ENCODE peak calls at places on chromosomes 4 and X, in four cellular contexts. One of them, this sample, is unnamed.

GRCh38 chrX:65601530-65602281 is 65.7 kb upstream of the MSN start:
- DNase-seq in epithelial cell of esophagus: peak
- DNase-seq in K562: no peak
- DNase-seq in A549: no peak
- DNase-seq in this sample: peak

GRCh38 chr4:113368056-113368455 is 318.6 kb downstream of the ANK2 start:
- DNase-seq in epithelial cell of esophagus: peak
- DNase-seq in K562: no peak
- DNase-seq in A549: no peak
- DNase-seq in this sample: no peak

GRCh38 chrX:110600745-110601310 is 194.8 kb downstream of the CHRDL1 start:
- DNase-seq in epithelial cell of esophagus: no peak
- DNase-seq in K562: no peak
- DNase-seq in A549: no peak
- DNase-seq in this sample: no peak

GRCh38 chrX:135389717-135390116 is 32.0 kb upstream of the SMIM10L2A start:
- DNase-seq in epithelial cell of esophagus: peak
- DNase-seq in K562: no peak
- DNase-seq in A549: peak
- DNase-seq in this sample: no peak

GRCh38 chr4:30537462-30537861 is 182.7 kb upstream of the PCDH7 start:
- DNase-seq in epithelial cell of esophagus: peak
- DNase-seq in K562: no peak
- DNase-seq in A549: no peak
- DNase-seq in this sample: peak

GRCh38 chr4:157220026-157220881 is at the start of gene GRIA2:
- DNase-seq in epithelial cell of esophagus: peak
- DNase-seq in K562: peak
- DNase-seq in A549: peak
- DNase-seq in this sample: peak

GRCh38 chrX:19007868-19008267 is 24.0 kb upstream of the PHKA2 start:
- DNase-seq in epithelial cell of esophagus: no peak
- DNase-seq in K562: no peak
- DNase-seq in A549: no peak
- DNase-seq in this sample: no peak

GRCh38 chr4:825969-826330 is at the start of gene CPLX1:
- DNase-seq in epithelial cell of esophagus: peak
- DNase-seq in K562: peak
- DNase-seq in A549: no peak
- DNase-seq in this sample: no peak

GRCh38 chrX:66634272-66634671 is 4.6 kb downstream of the EDA2R start:
- DNase-seq in epithelial cell of esophagus: no peak
- DNase-seq in K562: no peak
- DNase-seq in A549: no peak
- DNase-seq in this sample: no peak

GRCh38 chrX:16819634-16820033 is 33.4 kb downstream of the TXLNG start:
- DNase-seq in epithelial cell of esophagus: no peak
- DNase-seq in K562: no peak
- DNase-seq in A549: no peak
- DNase-seq in this sample: no peak

GRCh38 chr4:145177511-145177905 is 2.9 kb downstream of the OTUD4 start:
- DNase-seq in epithelial cell of esophagus: peak
- DNase-seq in K562: no peak
- DNase-seq in A549: no peak
- DNase-seq in this sample: peak

GRCh38 chr4:186514271-186514950 is 41.0 kb downstream of the MTNR1A start:
- DNase-seq in epithelial cell of esophagus: no peak
- DNase-seq in K562: no peak
- DNase-seq in A549: no peak
- DNase-seq in this sample: no peak

GRCh38 chr4:86810867-86811266 is 38.3 kb downstream of the SLC10A6 start:
- DNase-seq in epithelial cell of esophagus: no peak
- DNase-seq in K562: no peak
- DNase-seq in A549: no peak
- DNase-seq in this sample: no peak

GRCh38 chr4:148071009-148071408 is 339.1 kb downstream of the ARHGAP10 start:
- DNase-seq in epithelial cell of esophagus: no peak
- DNase-seq in K562: no peak
- DNase-seq in A549: no peak
- DNase-seq in this sample: no peak

GRCh38 chr4:121674696-121675095 is 22.1 kb downstream of the ANXA5 start:
- DNase-seq in epithelial cell of esophagus: no peak
- DNase-seq in K562: no peak
- DNase-seq in A549: no peak
- DNase-seq in this sample: no peak

GRCh38 chrX:40945366-40945713 is 139.9 kb upstream of the USP9X start:
- DNase-seq in epithelial cell of esophagus: peak
- DNase-seq in K562: peak
- DNase-seq in A549: peak
- DNase-seq in this sample: peak

GRCh38 chrX:69067841-69068240 is 97.4 kb downstream of the PJA1 start:
- DNase-seq in epithelial cell of esophagus: no peak
- DNase-seq in K562: no peak
- DNase-seq in A549: no peak
- DNase-seq in this sample: no peak

GRCh38 chr4:133148690-133149363 is at the start of gene PCDH10:
- DNase-seq in epithelial cell of esophagus: peak
- DNase-seq in K562: peak
- DNase-seq in A549: peak
- DNase-seq in this sample: peak

GRCh38 chr4:4225915-4226605 is 669 bp downstream of the OTOP1 start:
- DNase-seq in epithelial cell of esophagus: no peak
- DNase-seq in K562: no peak
- DNase-seq in A549: no peak
- DNase-seq in this sample: no peak

GRCh38 chr4:104493071-104493831 is 1.4 kb downstream of the CXXC4 start:
- DNase-seq in epithelial cell of esophagus: no peak
- DNase-seq in K562: no peak
- DNase-seq in A549: no peak
- DNase-seq in this sample: no peak

GRCh38 chrX:65673857-65674350 is 6.5 kb downstream of the MSN start:
- DNase-seq in epithelial cell of esophagus: no peak
- DNase-seq in K562: no peak
- DNase-seq in A549: no peak
- DNase-seq in this sample: peak

GRCh38 chr4:26787461-26788340 is 72.9 kb upstream of the STIM2 start:
- DNase-seq in epithelial cell of esophagus: peak
- DNase-seq in K562: peak
- DNase-seq in A549: peak
- DNase-seq in this sample: peak

GRCh38 chr4:92047209-92047877 is 256.4 kb upstream of the GRID2 start:
- DNase-seq in epithelial cell of esophagus: peak
- DNase-seq in K562: no peak
- DNase-seq in A549: no peak
- DNase-seq in this sample: peak

GRCh38 chr4:40316333-40316781 is 18.8 kb upstream of the CHRNA9 start:
- DNase-seq in epithelial cell of esophagus: peak
- DNase-seq in K562: no peak
- DNase-seq in A549: no peak
- DNase-seq in this sample: peak

GRCh38 chr4:153792007-153792892 is 3.4 kb upstream of the SFRP2 start:
- DNase-seq in epithelial cell of esophagus: peak
- DNase-seq in K562: peak
- DNase-seq in A549: no peak
- DNase-seq in this sample: peak

GRCh38 chr4:108483077-108483476 is 137.3 kb upstream of the RPL34 start:
- DNase-seq in epithelial cell of esophagus: no peak
- DNase-seq in K562: no peak
- DNase-seq in A549: no peak
- DNase-seq in this sample: no peak

GRCh38 chr4:13218316-13218958 is 265.7 kb downstream of the RAB28 start:
- DNase-seq in epithelial cell of esophagus: no peak
- DNase-seq in K562: no peak
- DNase-seq in A549: no peak
- DNase-seq in this sample: no peak

GRCh38 chr4:36761625-36762024 is 480.2 kb downstream of the DTHD1 start:
- DNase-seq in epithelial cell of esophagus: no peak
- DNase-seq in K562: no peak
- DNase-seq in A549: no peak
- DNase-seq in this sample: no peak

GRCh38 chrX:8192276-8192675 is 21.2 kb upstream of the VCX2 start:
- DNase-seq in epithelial cell of esophagus: peak
- DNase-seq in K562: no peak
- DNase-seq in A549: no peak
- DNase-seq in this sample: no peak

GRCh38 chr4:589219-589963 is 13.3 kb upstream of the TMEM271 start:
- DNase-seq in epithelial cell of esophagus: no peak
- DNase-seq in K562: no peak
- DNase-seq in A549: no peak
- DNase-seq in this sample: no peak

GRCh38 chrX:54825716-54826428 is 18.3 kb downstream of the MAGED2 start:
- DNase-seq in epithelial cell of esophagus: peak
- DNase-seq in K562: no peak
- DNase-seq in A549: no peak
- DNase-seq in this sample: no peak

GRCh38 chr4:37889849-37890500 is 909 bp upstream of the TBC1D1 start:
- DNase-seq in epithelial cell of esophagus: peak
- DNase-seq in K562: no peak
- DNase-seq in A549: no peak
- DNase-seq in this sample: no peak

GRCh38 chr4:37891221-37892159 is 606 bp downstream of the TBC1D1 start:
- DNase-seq in epithelial cell of esophagus: peak
- DNase-seq in K562: no peak
- DNase-seq in A549: peak
- DNase-seq in this sample: no peak

GRCh38 chr4:37892641-37893040 is 1.8 kb downstream of the TBC1D1 start:
- DNase-seq in epithelial cell of esophagus: no peak
- DNase-seq in K562: no peak
- DNase-seq in A549: no peak
- DNase-seq in this sample: no peak

GRCh38 chr4:37893164-37893563 is 2.3 kb downstream of the TBC1D1 start:
- DNase-seq in epithelial cell of esophagus: no peak
- DNase-seq in K562: no peak
- DNase-seq in A549: no peak
- DNase-seq in this sample: no peak

GRCh38 chr4:37890501-37891220 is at the start of gene TBC1D1:
- DNase-seq in epithelial cell of esophagus: peak
- DNase-seq in K562: no peak
- DNase-seq in A549: no peak
- DNase-seq in this sample: no peak
- TF ChIP-seq CTCF in epithelial cell of esophagus: no peak
- TF ChIP-seq CTCF in K562: no peak
- TF ChIP-seq CTCF in A549: no peak
- TF ChIP-seq CTCF in this sample: no peak

DNA sequence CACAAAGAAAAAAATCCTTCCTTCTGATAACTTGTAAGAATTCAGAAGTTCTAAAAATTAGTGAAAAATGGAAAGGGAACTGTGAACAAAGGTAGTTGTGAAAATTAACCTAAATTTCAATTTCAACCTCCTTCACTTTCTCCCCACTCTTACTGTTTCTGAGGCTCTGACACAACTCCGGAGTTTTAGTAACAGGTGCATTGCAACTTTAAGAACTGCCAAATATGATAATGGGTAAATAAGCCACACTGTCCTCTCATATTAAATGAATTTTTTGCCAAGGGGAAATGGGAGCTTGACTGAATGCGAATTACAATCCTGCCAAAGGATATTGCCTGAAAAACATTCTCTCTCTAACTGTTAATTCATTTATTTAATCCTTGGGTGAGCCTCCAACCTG is 1.2 kb downstream of the EGF start:
- DNase-seq in epithelial cell of esophagus: no peak
- DNase-seq in K562: no peak
- DNase-seq in A549: no peak
- DNase-seq in this sample: no peak
- H3K4me3 ChIP-seq in epithelial cell of esophagus: no peak
- H3K4me3 ChIP-seq in K562: no peak
- H3K4me3 ChIP-seq in A549: no peak
- H3K4me3 ChIP-seq in this sample: no peak

DNA sequence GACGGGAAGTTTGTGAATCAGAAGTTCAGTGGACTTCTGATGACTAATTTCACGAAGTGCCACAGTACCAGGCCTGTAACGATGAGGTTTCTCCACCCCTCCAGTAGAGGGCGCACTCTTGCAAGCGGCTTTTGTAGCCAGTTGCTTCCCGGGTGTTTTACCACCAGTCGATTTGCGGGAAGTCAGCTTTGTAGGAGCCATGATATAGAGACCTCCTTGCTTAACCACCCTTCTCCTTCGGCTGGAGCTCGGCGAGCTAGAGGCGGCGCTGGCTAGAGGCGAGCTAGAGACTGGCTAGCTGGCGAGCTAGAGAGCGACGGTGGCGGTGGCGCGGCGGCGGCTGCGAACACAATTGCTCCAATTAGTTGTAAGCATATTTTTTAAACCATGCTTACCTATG is 72.0 kb downstream of the IL1RAPL1 start:
- DNase-seq in epithelial cell of esophagus: peak
- DNase-seq in K562: peak
- DNase-seq in A549: no peak
- DNase-seq in this sample: no peak
- TF ChIP-seq CTCF in epithelial cell of esophagus: peak
- TF ChIP-seq CTCF in K562: peak
- TF ChIP-seq CTCF in A549: no peak
- TF ChIP-seq CTCF in this sample: no peak

DNA sequence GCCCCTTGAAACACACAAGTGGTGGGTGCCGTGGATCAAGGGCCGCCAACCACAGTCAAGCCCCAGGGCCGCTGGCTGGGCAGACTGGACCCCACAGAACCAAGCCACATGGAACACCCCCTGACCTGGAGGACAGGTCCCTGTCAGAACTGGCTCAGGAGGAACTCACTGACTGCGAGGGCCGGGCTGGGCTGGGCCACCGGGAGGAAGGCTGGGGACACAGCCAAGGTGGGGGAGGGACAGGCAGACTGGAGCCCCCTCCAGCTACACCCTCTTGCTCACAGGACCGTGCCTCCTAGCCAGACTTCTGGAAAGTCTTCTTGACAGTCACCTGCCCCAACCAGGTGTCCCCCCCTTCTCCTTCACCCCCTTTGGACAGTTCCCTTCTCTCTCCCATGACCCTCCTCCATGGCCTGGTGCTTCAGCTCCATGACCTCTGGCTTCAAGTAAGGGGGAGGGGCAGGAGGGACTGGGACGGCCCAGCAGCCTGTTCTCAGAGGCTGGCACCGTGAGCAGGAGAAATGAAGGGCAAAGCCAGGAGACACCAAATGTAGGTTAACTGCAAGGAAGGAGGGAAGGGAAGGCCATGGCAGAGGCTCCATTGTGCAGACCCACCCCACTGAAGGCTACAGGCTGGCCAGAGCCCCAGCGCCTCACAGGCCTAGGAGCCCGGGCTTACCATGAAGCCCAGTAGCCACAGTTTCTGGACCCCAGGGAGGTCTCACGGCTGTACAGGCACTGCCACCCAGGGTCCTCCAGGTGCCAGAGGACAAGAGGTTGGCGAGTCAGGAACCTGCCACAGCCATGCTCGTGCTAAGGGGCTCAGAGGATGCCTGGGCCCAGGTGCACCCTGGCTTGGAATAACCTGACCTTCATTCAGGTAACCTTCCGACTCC is 22.6 kb upstream of the DUSP9 start:
- DNase-seq in epithelial cell of esophagus: no peak
- DNase-seq in K562: no peak
- DNase-seq in A549: no peak
- DNase-seq in this sample: no peak
- H3K4me3 ChIP-seq in epithelial cell of esophagus: no peak
- H3K4me3 ChIP-seq in K562: no peak
- H3K4me3 ChIP-seq in A549: no peak
- H3K4me3 ChIP-seq in this sample: no peak